ENCODE peak calls at places on chromosomes 13 and 19, in eight cellular contexts. One of them, this sample, is unnamed.

GRCh38 chr13:100128838-100129237 is 39.9 kb downstream of the PCCA start:
- DNase-seq in NCI-H510A treated with DMSO at 0.1 percent for 48 hours: no peak
- DNase-seq in substantia nigra: no peak
- DNase-seq in IMR-90: no peak
- DNase-seq in amygdala: no peak
- DNase-seq in HEK293T: no peak
- DNase-seq in activated CD8-positive, alpha-beta memory T cell treated with anti-CD3 and anti-CD28 coated beads for 1 hour: no peak
- DNase-seq in BJ: no peak
- DNase-seq in this sample: no peak

GRCh38 chr13:109783815-109784589 is 2.4 kb downstream of the IRS2 start:
- DNase-seq in NCI-H510A treated with DMSO at 0.1 percent for 48 hours: no peak
- DNase-seq in substantia nigra: no peak
- DNase-seq in IMR-90: no peak
- DNase-seq in amygdala: no peak
- DNase-seq in HEK293T: no peak
- DNase-seq in activated CD8-positive, alpha-beta memory T cell treated with anti-CD3 and anti-CD28 coated beads for 1 hour: no peak
- DNase-seq in BJ: no peak
- DNase-seq in this sample: no peak

GRCh38 chr13:35139591-35139990 is 197.5 kb downstream of the NBEA start:
- DNase-seq in NCI-H510A treated with DMSO at 0.1 percent for 48 hours: no peak
- DNase-seq in substantia nigra: no peak
- DNase-seq in IMR-90: peak; percentile 31
- DNase-seq in amygdala: no peak
- DNase-seq in HEK293T: no peak
- DNase-seq in activated CD8-positive, alpha-beta memory T cell treated with anti-CD3 and anti-CD28 coated beads for 1 hour: no peak
- DNase-seq in BJ: no peak
- DNase-seq in this sample: no peak

GRCh38 chr19:13004273-13004672 is 9.0 kb downstream of the NFIX start:
- DNase-seq in NCI-H510A treated with DMSO at 0.1 percent for 48 hours: peak; percentile 10
- DNase-seq in substantia nigra: no peak
- DNase-seq in IMR-90: no peak
- DNase-seq in amygdala: no peak
- DNase-seq in HEK293T: no peak
- DNase-seq in activated CD8-positive, alpha-beta memory T cell treated with anti-CD3 and anti-CD28 coated beads for 1 hour: no peak
- DNase-seq in BJ: no peak
- DNase-seq in this sample: no peak

GRCh38 chr13:23461544-23461943 is 28.0 kb upstream of the SACS start:
- DNase-seq in NCI-H510A treated with DMSO at 0.1 percent for 48 hours: no peak
- DNase-seq in substantia nigra: no peak
- DNase-seq in IMR-90: no peak
- DNase-seq in amygdala: no peak
- DNase-seq in HEK293T: no peak
- DNase-seq in activated CD8-positive, alpha-beta memory T cell treated with anti-CD3 and anti-CD28 coated beads for 1 hour: no peak
- DNase-seq in BJ: no peak
- DNase-seq in this sample: no peak

GRCh38 chr19:44927746-44928145 is 13.3 kb downstream of the APOC1 start:
- DNase-seq in NCI-H510A treated with DMSO at 0.1 percent for 48 hours: no peak
- DNase-seq in substantia nigra: no peak
- DNase-seq in IMR-90: peak; percentile 59
- DNase-seq in amygdala: no peak
- DNase-seq in HEK293T: no peak
- DNase-seq in activated CD8-positive, alpha-beta memory T cell treated with anti-CD3 and anti-CD28 coated beads for 1 hour: no peak
- DNase-seq in BJ: no peak
- DNase-seq in this sample: no peak

GRCh38 chr19:53621885-53622710 is 9.7 kb upstream of the DPRX start:
- DNase-seq in NCI-H510A treated with DMSO at 0.1 percent for 48 hours: no peak
- DNase-seq in substantia nigra: no peak
- DNase-seq in IMR-90: no peak
- DNase-seq in amygdala: no peak
- DNase-seq in HEK293T: no peak
- DNase-seq in activated CD8-positive, alpha-beta memory T cell treated with anti-CD3 and anti-CD28 coated beads for 1 hour: no peak
- DNase-seq in BJ: no peak
- DNase-seq in this sample: peak; percentile 24

GRCh38 chr13:107867701-107868661 is 347.4 kb downstream of the LIG4 start:
- DNase-seq in NCI-H510A treated with DMSO at 0.1 percent for 48 hours: peak; percentile 59
- DNase-seq in substantia nigra: no peak
- DNase-seq in IMR-90: peak; percentile 57
- DNase-seq in amygdala: peak; percentile 31
- DNase-seq in HEK293T: peak; percentile 15
- DNase-seq in activated CD8-positive, alpha-beta memory T cell treated with anti-CD3 and anti-CD28 coated beads for 1 hour: no peak
- DNase-seq in BJ: no peak
- DNase-seq in this sample: no peak

GRCh38 chr13:53250977-53251376 is 222.4 kb downstream of the OLFM4 start:
- DNase-seq in NCI-H510A treated with DMSO at 0.1 percent for 48 hours: no peak
- DNase-seq in substantia nigra: no peak
- DNase-seq in IMR-90: no peak
- DNase-seq in amygdala: no peak
- DNase-seq in HEK293T: no peak
- DNase-seq in activated CD8-positive, alpha-beta memory T cell treated with anti-CD3 and anti-CD28 coated beads for 1 hour: no peak
- DNase-seq in BJ: no peak
- DNase-seq in this sample: no peak

GRCh38 chr19:3387645-3388589 is 21.5 kb downstream of the NFIC start:
- DNase-seq in NCI-H510A treated with DMSO at 0.1 percent for 48 hours: peak; percentile 54
- DNase-seq in substantia nigra: peak; percentile 75
- DNase-seq in IMR-90: peak; percentile 39
- DNase-seq in amygdala: peak; percentile 84
- DNase-seq in HEK293T: no peak
- DNase-seq in activated CD8-positive, alpha-beta memory T cell treated with anti-CD3 and anti-CD28 coated beads for 1 hour: no peak
- DNase-seq in BJ: no peak
- DNase-seq in this sample: no peak

GRCh38 chr13:31200636-31200970 is 828 bp downstream of the B3GLCT start:
- DNase-seq in NCI-H510A treated with DMSO at 0.1 percent for 48 hours: no peak
- DNase-seq in substantia nigra: no peak
- DNase-seq in IMR-90: no peak
- DNase-seq in amygdala: peak; percentile 48
- DNase-seq in HEK293T: peak; percentile 55
- DNase-seq in activated CD8-positive, alpha-beta memory T cell treated with anti-CD3 and anti-CD28 coated beads for 1 hour: peak; percentile 23
- DNase-seq in BJ: no peak
- DNase-seq in this sample: no peak

GRCh38 chr19:17420267-17420924 is 549 bp downstream of the MVB12A start:
- DNase-seq in NCI-H510A treated with DMSO at 0.1 percent for 48 hours: peak; percentile 21
- DNase-seq in substantia nigra: no peak
- DNase-seq in IMR-90: no peak
- DNase-seq in amygdala: no peak
- DNase-seq in HEK293T: no peak
- DNase-seq in activated CD8-positive, alpha-beta memory T cell treated with anti-CD3 and anti-CD28 coated beads for 1 hour: no peak
- DNase-seq in BJ: no peak
- DNase-seq in this sample: no peak

GRCh38 chr13:112984954-112985802 is 16.2 kb downstream of the MCF2L start:
- DNase-seq in NCI-H510A treated with DMSO at 0.1 percent for 48 hours: peak; percentile 56
- DNase-seq in substantia nigra: no peak
- DNase-seq in IMR-90: no peak
- DNase-seq in amygdala: no peak
- DNase-seq in HEK293T: no peak
- DNase-seq in activated CD8-positive, alpha-beta memory T cell treated with anti-CD3 and anti-CD28 coated beads for 1 hour: no peak
- DNase-seq in BJ: no peak
- DNase-seq in this sample: no peak

GRCh38 chr13:98307392-98307743 is 130.3 kb upstream of the RNF113B start:
- DNase-seq in NCI-H510A treated with DMSO at 0.1 percent for 48 hours: no peak
- DNase-seq in substantia nigra: no peak
- DNase-seq in IMR-90: no peak
- DNase-seq in amygdala: no peak
- DNase-seq in HEK293T: no peak
- DNase-seq in activated CD8-positive, alpha-beta memory T cell treated with anti-CD3 and anti-CD28 coated beads for 1 hour: no peak
- DNase-seq in BJ: no peak
- DNase-seq in this sample: no peak